ENCODE peak calls at places on chromosomes 5 and 9, in four cellular contexts. A is amygdala; Z is progenitor cell of endocrine pancreas; I is stimulated activated CD8-positive, alpha-beta memory T cell treated with anti-CD3 and anti-CD28 coated beads, Interleukin-4, amount 100 ng/mL, for 4 hours. U is an unnamed sample.

GRCh38 chr5:143582176-143582575 is 178.7 kb upstream of the NR3C1 start:
- DNase-seq in A (no peak), Z (no peak), I (no peak), U (no peak)

GRCh38 chr5:42943931-42944631 is 96.0 kb downstream of the ANXA2R start:
- DNase-seq in A (no peak), Z (no peak), I (no peak), U (no peak)

GRCh38 chr9:136289651-136290507 is 14.0 kb downstream of the CCDC187 start:
- DNase-seq in A (no peak), Z (no peak), I (no peak), U (no peak)

GRCh38 chr5:45507174-45507573 is 189.0 kb downstream of the HCN1 start:
- DNase-seq in A (no peak), Z (no peak), I (no peak), U (peak; percentile 50)

GRCh38 chr9:112849363-112849922 is 41.2 kb downstream of the SLC46A2 start:
- DNase-seq in A (no peak), Z (no peak), I (no peak), U (no peak)

GRCh38 chr5:20500501-20500900 is 512.5 kb upstream of the CDH18 start:
- DNase-seq in A (no peak), Z (no peak), I (no peak), U (no peak)

GRCh38 chr9:134419684-134420076 is 93.4 kb downstream of the RXRA start:
- DNase-seq in A (no peak), Z (no peak), I (no peak), U (no peak)

GRCh38 chr9:78167356-78167755 is 68.5 kb upstream of the CEP78 start:
- DNase-seq in A (no peak), Z (peak; percentile 29), I (no peak), U (no peak)

GRCh38 chr5:19928556-19929421 is 59.2 kb downstream of the CDH18 start:
- DNase-seq in A (no peak), Z (no peak), I (no peak), U (no peak)

GRCh38 chr5:541148-541887 is 17.1 kb upstream of the SLC9A3 start:
- DNase-seq in A (no peak), Z (no peak), I (no peak), U (no peak)

GRCh38 chr9:81592890-81593271 is 96.5 kb downstream of the TLE1 start:
- DNase-seq in A (no peak), Z (no peak), I (no peak), U (no peak)

GRCh38 chr5:38468202-38468656 is 88.2 kb downstream of the LIFR start:
- DNase-seq in A (no peak), Z (no peak), I (no peak), U (no peak)

GRCh38 chr9:106286249-106286648 is 576.7 kb upstream of the ZNF462 start:
- DNase-seq in A (no peak), Z (no peak), I (no peak), U (no peak)

GRCh38 chr5:72210913-72211670 is 103.8 kb downstream of the MAP1B start:
- DNase-seq in A (no peak), Z (no peak), I (no peak), U (no peak)

GRCh38 chr9:133115604-133116345 is 5.3 kb downstream of the RALGDS start:
- DNase-seq in A (no peak), Z (no peak), I (no peak), U (peak; percentile 82)

GRCh38 chr5:1137567-1138444 is 25.9 kb upstream of the SLC12A7 start:
- DNase-seq in A (no peak), Z (no peak), I (no peak), U (no peak)

GRCh38 chr9:123335227-123335985 is 20.6 kb upstream of the CRB2 start:
- DNase-seq in A (no peak), Z (no peak), I (no peak), U (peak; percentile 78)

GRCh38 chr5:135236187-135236835 is 162.7 kb downstream of the MACROH2A1 start:
- DNase-seq in A (no peak), Z (no peak), I (no peak), U (no peak)

GRCh38 chr9:130473521-130473920 is 28.8 kb downstream of the ASS1 start:
- DNase-seq in A (no peak), Z (no peak), I (no peak), U (no peak)

GRCh38 chr5:168766038-168766700 is 187.0 kb upstream of the PANK3 start:
- DNase-seq in A (no peak), Z (no peak), I (no peak), U (no peak)

GRCh38 chr9:74729129-74729710 is 158.5 kb downstream of the TRPM6 start:
- DNase-seq in A (no peak), Z (no peak), I (no peak), U (no peak)

GRCh38 chr9:77909306-77909705 is 122.3 kb downstream of the GNAQ start:
- DNase-seq in A (no peak), Z (no peak), I (no peak), U (no peak)

GRCh38 chr9:117916291-117916690 is 212.1 kb downstream of the TLR4 start:
- DNase-seq in A (no peak), Z (no peak), I (no peak), U (no peak)

GRCh38 chr9:129341197-129341990 is 163.3 kb upstream of the IER5L start:
- DNase-seq in A (no peak), Z (no peak), I (no peak), U (no peak)

GRCh38 chr9:64773491-64773931 is 511.5 kb downstream of the FOXD4L5 start:
- DNase-seq in A (no peak), Z (peak; percentile 7), I (no peak), U (no peak)

GRCh38 chr5:34517249-34517648 is 138.9 kb upstream of the RAI14 start:
- DNase-seq in A (no peak), Z (no peak), I (no peak), U (no peak)

GRCh38 chr5:132459031-132459982 is 31.3 kb downstream of the IRF1 start:
- DNase-seq in A (no peak), Z (no peak), I (no peak), U (no peak)

GRCh38 chr9:110126986-110127864 is 80.7 kb downstream of the C9orf152 start:
- DNase-seq in A (no peak), Z (no peak), I (no peak), U (no peak)

GRCh38 chr5:133818869-133819600 is 149.4 kb downstream of the C5orf15 start:
- DNase-seq in A (no peak), Z (no peak), I (no peak), U (no peak)

GRCh38 chr9:123933401-123933800 is 3.5 kb upstream of the DENND1A start:
- DNase-seq in A (no peak), Z (no peak), I (no peak), U (no peak)

GRCh38 chr5:31232273-31232888 is 38.9 kb downstream of the CDH6 start:
- DNase-seq in A (no peak), Z (no peak), I (no peak), U (peak; percentile 5)

GRCh38 chr5:123538670-123539459 is 26.9 kb downstream of the CSNK1G3 start:
- DNase-seq in A (no peak), Z (no peak), I (no peak), U (no peak)

U was measured in dorsolateral prefrontal cortex.